ENCODE peak calls at places on chromosomes 6 and 20, in six cellular contexts. M is A673, F is cardiac muscle cell, Y is PC-9, L is neural progenitor cell, T is aorta. I is an unnamed sample. For H3K27me3, the result is how much of the 10 kb centered on the place peaks cover.

GRCh38 chr6:52389626-52390360 is 27.8 kb downstream of the PAQR8 start:
- DNase-seq in M (peak), F (peak), Y (peak), L (no peak), T (no peak), I (no peak)

GRCh38 chr20:13220194-13220856 is 749 bp upstream of the ISM1 start:
- DNase-seq in M (peak), F (peak), Y (no peak), L (peak), T (peak), I (peak)

GRCh38 chr20:37711987-37712961 is 18.4 kb downstream of the CTNNBL1 start:
- DNase-seq in M (no peak), F (no peak), Y (no peak), L (peak), T (no peak), I (no peak)

GRCh38 chr6:139392834-139393233 is 18.4 kb upstream of the CITED2 start:
- DNase-seq in M (no peak), F (no peak), Y (peak), L (no peak), T (no peak), I (no peak)

GRCh38 chr20:4076671-4077070 is 61.3 kb upstream of the RNF24 start:
- DNase-seq in M (peak), F (peak), Y (peak), L (no peak), T (no peak), I (no peak)

GRCh38 chr20:38216201-38216600 is 44.3 kb downstream of the KIAA1755 start:
- DNase-seq in M (no peak), F (no peak), Y (no peak), L (no peak), T (peak), I (no peak)

GRCh38 chr20:45346291-45346718 is 1.9 kb downstream of the SDC4 start:
- DNase-seq in M (no peak), F (no peak), Y (peak), L (no peak), T (no peak), I (no peak)

GRCh38 chr6:106739387-106739786 is 110.0 kb downstream of the QRSL1 start:
- DNase-seq in M (no peak), F (no peak), Y (no peak), L (no peak), T (peak), I (no peak)

GRCh38 chr20:43799150-43799711 is 72.4 kb upstream of the GTSF1L start:
- DNase-seq in M (no peak), F (peak), Y (no peak), L (no peak), T (no peak), I (no peak)

GRCh38 chr20:16701296-16701695 is 28.5 kb upstream of the SNRPB2 start:
- DNase-seq in M (peak), F (peak), Y (no peak), L (peak), T (no peak), I (no peak)

GRCh38 chr20:33002087-33002808 is 2.0 kb downstream of the SUN5 start:
- DNase-seq in M (no peak), F (no peak), Y (no peak), L (no peak), T (peak), I (no peak)
- H3K27me3 ChIP-seq in M (under half), F (under half), Y (half or more), L (under half), T (under half), I (under half)

GRCh38 chr20:63151554-63152321 is 64.2 kb downstream of the YTHDF1 start:
- DNase-seq in M (no peak), F (peak), Y (no peak), L (no peak), T (peak), I (no peak)
- H3K4me3 ChIP-seq in M (no peak), F (no peak), Y (no peak), L (no peak), T (no peak), I (no peak)

GRCh38 chr20:646868-647233 is 6.1 kb downstream of the SRXN1 start:
- DNase-seq in M (no peak), F (no peak), Y (no peak), L (no peak), T (no peak), I (no peak)

GRCh38 chr20:644692-645317 is 8.2 kb downstream of the SRXN1 start:
- DNase-seq in M (no peak), F (no peak), Y (no peak), L (no peak), T (peak), I (no peak)

GRCh38 chr20:647479-648019 is 5.5 kb downstream of the SRXN1 start:
- DNase-seq in M (no peak), F (no peak), Y (no peak), L (no peak), T (peak), I (no peak)

GRCh38 chr20:645318-646106 is 7.5 kb downstream of the SRXN1 start:
- DNase-seq in M (peak), F (peak), Y (peak), L (peak), T (peak), I (peak)

DNA sequence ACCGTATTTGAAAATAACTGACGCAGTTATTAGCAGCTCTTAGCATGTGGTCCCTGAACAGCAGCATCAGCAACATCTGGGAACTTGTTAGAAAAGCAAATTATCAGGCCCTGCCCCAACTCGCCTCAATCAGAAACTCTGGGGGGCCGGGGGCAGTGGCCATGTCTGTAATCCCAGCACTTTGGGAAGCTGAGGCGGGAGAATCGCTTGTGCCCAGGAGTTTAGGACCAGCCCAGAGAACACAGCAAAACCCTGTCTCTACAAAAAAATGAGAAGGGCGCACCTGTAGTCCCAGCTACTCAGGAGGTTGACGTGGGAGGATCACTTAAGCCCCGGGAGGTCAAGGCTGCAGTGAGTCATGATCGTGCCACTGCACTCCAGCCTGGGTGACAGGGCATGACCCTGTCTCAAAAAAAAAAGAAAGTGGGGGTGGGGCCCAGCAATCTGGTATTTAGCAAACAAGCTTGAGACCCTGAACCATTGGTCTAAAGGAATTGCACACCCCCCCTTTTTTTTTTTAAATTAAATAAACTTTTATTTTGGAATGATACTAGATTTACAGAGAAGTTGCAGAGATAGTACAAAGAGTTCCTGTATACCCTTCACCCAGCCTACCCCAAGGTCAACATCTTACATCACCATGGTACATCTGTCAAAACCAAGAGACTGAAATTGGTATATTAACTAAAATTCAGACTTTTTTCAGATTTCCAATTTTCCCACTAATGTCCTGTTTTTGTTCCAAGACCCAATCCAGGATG is 6.7 kb downstream of the SRXN1 start:
- DNase-seq in M (no peak), F (no peak), Y (no peak), L (no peak), T (peak), I (no peak)
- H3K27me3 ChIP-seq in M (under half), F (under half), Y (under half), L (under half), T (under half), I (under half)

DNA sequence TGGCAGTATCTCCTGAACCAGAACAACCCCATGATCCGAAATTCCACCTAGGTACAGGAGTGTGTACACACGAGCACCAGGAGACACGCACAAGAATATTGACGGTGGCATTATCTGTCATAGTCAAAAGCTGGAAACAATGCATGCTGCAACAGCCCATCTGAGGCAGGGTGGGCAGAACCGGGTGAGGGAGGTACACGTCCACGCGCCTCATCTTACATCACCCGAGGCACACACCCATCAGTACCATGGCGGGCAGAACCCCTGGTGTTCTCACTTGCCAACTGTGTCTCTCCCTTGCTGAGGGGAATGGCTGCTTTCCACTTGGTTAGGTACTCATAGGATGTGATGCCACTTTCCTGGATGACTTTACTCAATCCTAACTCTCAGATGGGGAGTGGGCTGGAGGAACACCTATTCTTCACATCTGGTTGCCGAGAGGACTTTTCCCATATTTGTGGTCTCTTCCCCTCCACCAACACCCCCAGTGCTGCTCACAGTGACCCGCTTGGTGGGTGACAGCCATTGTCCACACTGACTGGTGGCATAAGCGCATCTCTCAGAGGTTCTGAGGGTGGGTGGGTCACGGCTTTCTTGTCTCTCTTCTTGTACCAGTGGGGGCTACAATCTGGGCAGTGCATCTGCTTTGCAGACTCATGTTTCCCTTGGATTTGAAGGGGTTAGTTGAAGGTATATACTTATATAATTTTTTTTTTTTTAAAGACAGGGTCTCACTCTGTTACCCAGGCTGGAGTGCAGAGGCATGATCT is 13.5 kb downstream of the PPP1R3G start:
- DNase-seq in M (no peak), F (no peak), Y (no peak), L (no peak), T (no peak), I (no peak)
- H3K4me3 ChIP-seq in M (no peak), F (no peak), Y (no peak), L (no peak), T (no peak), I (no peak)

DNA sequence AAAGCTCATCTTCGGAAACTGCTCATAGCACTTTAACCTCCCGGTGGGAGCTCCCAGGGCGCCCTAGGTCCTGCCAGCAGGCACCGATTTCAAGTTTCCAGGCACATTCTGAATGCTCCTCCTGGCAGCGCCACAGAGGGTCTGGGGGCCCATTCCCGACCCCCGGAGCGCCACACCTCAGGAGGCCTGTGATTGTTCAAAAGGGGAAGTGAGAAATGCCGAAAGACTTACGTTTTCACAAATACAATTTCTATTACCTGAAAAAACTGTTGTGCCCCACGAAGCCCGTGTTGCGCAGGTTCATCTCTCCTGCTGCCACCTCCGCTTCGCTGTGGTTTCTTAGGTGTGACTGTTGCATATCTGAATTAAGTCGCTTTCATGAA is 2.0 kb upstream of the MYT1 start:
- DNase-seq in M (no peak), F (no peak), Y (no peak), L (no peak), T (no peak), I (no peak)
- H3K27me3 ChIP-seq in M (half or more), F (half or more), Y (half or more), L (under half), T (under half), I (under half)

GRCh38 chr20:57055345-57055744 is 211.1 kb downstream of the BMP7 start:
- DNase-seq in M (no peak), F (no peak), Y (no peak), L (no peak), T (no peak), I (no peak)
- H3K4me3 ChIP-seq in M (no peak), F (no peak), Y (no peak), L (no peak), T (no peak), I (no peak)

DNA sequence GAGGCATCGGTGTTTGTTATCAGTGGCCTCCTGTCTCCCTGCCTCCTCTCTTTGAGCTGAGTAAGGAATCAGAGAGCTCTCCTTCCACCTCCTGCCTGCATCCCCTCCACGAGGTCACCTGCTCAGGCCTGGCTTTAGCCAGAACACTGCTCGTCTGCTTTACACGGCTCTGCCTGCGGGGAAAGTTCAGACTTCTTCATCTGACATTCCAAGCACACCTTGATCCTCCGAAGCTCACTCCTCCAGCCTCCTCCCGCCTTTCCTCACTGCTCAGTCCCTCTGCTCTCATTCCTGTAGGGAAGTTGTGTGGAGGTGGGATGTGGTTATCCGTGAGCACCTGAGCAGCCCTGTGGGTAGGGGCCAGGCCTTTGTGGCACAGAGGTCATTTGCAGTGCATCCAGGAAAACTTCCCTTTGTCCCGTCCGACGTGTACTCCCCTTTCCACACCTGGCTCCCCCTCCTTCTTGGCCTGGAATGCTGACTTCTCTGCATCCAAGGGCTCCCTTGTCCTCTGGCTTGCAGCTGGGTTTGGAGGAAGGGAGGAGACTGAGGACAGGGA is 12.8 kb upstream of the CCDC167 start:
- DNase-seq in M (no peak), F (no peak), Y (no peak), L (peak), T (no peak), I (peak)
- H3K27me3 ChIP-seq in M (under half), F (under half), Y (under half), L (under half), T (under half), I (under half)

I was measured in H1.